ENCODE peak calls at places on chromosome 12, in nine cellular contexts. One of them, this sample, is unnamed.

GRCh38 chr12:94047781-94048567 is 100.4 kb upstream of the PLXNC1 start:
- DNase-seq in GDM1: no peak
- DNase-seq in kidney: no peak
- DNase-seq in fibroblast of lung: no peak
- DNase-seq in iris pigment epithelial cell: no peak
- DNase-seq in AG09319: no peak
- DNase-seq in retina: no peak
- DNase-seq in stimulated activated CD4-positive, alpha-beta T cell treated with anti-CD3 and anti-CD28 coated beads, Interleukin-1b, Interleukin-23, amount 100 ng/mL, for 1 hour: no peak
- DNase-seq in GM23248: no peak
- DNase-seq in this sample: no peak

GRCh38 chr12:69065804-69066203 is 132.8 kb upstream of the CPM start:
- DNase-seq in GDM1: no peak
- DNase-seq in kidney: no peak
- DNase-seq in fibroblast of lung: peak; percentile 72
- DNase-seq in iris pigment epithelial cell: no peak
- DNase-seq in AG09319: no peak
- DNase-seq in retina: no peak
- DNase-seq in stimulated activated CD4-positive, alpha-beta T cell treated with anti-CD3 and anti-CD28 coated beads, Interleukin-1b, Interleukin-23, amount 100 ng/mL, for 1 hour: no peak
- DNase-seq in GM23248: no peak
- DNase-seq in this sample: no peak

GRCh38 chr12:51323966-51324895 is at the start of gene BIN2:
- DNase-seq in GDM1: peak; percentile 89
- DNase-seq in kidney: peak; percentile 85
- DNase-seq in fibroblast of lung: no peak
- DNase-seq in iris pigment epithelial cell: no peak
- DNase-seq in AG09319: no peak
- DNase-seq in retina: no peak
- DNase-seq in stimulated activated CD4-positive, alpha-beta T cell treated with anti-CD3 and anti-CD28 coated beads, Interleukin-1b, Interleukin-23, amount 100 ng/mL, for 1 hour: peak; percentile 28
- DNase-seq in GM23248: no peak
- DNase-seq in this sample: no peak

GRCh38 chr12:106345739-106346138 is 11.8 kb upstream of the POLR3B start:
- DNase-seq in GDM1: no peak
- DNase-seq in kidney: no peak
- DNase-seq in fibroblast of lung: peak; percentile 73
- DNase-seq in iris pigment epithelial cell: peak; percentile 67
- DNase-seq in AG09319: no peak
- DNase-seq in retina: peak; percentile 46
- DNase-seq in stimulated activated CD4-positive, alpha-beta T cell treated with anti-CD3 and anti-CD28 coated beads, Interleukin-1b, Interleukin-23, amount 100 ng/mL, for 1 hour: no peak
- DNase-seq in GM23248: peak; percentile 41
- DNase-seq in this sample: no peak

GRCh38 chr12:41981758-41982157 is 162.9 kb downstream of the GXYLT1 start:
- DNase-seq in GDM1: no peak
- DNase-seq in kidney: no peak
- DNase-seq in fibroblast of lung: peak; percentile 54
- DNase-seq in iris pigment epithelial cell: peak; percentile 49
- DNase-seq in AG09319: no peak
- DNase-seq in retina: no peak
- DNase-seq in stimulated activated CD4-positive, alpha-beta T cell treated with anti-CD3 and anti-CD28 coated beads, Interleukin-1b, Interleukin-23, amount 100 ng/mL, for 1 hour: no peak
- DNase-seq in GM23248: peak; percentile 36
- DNase-seq in this sample: no peak

GRCh38 chr12:111758120-111758561 is 8.6 kb upstream of the ALDH2 start:
- DNase-seq in GDM1: no peak
- DNase-seq in kidney: no peak
- DNase-seq in fibroblast of lung: no peak
- DNase-seq in iris pigment epithelial cell: no peak
- DNase-seq in AG09319: no peak
- DNase-seq in retina: no peak
- DNase-seq in stimulated activated CD4-positive, alpha-beta T cell treated with anti-CD3 and anti-CD28 coated beads, Interleukin-1b, Interleukin-23, amount 100 ng/mL, for 1 hour: no peak
- DNase-seq in GM23248: no peak
- DNase-seq in this sample: no peak

GRCh38 chr12:54368016-54368708 is 3.9 kb upstream of the GPR84 start:
- DNase-seq in GDM1: no peak
- DNase-seq in kidney: no peak
- DNase-seq in fibroblast of lung: no peak
- DNase-seq in iris pigment epithelial cell: no peak
- DNase-seq in AG09319: no peak
- DNase-seq in retina: no peak
- DNase-seq in stimulated activated CD4-positive, alpha-beta T cell treated with anti-CD3 and anti-CD28 coated beads, Interleukin-1b, Interleukin-23, amount 100 ng/mL, for 1 hour: no peak
- DNase-seq in GM23248: no peak
- DNase-seq in this sample: no peak

GRCh38 chr12:130947028-130947427 is 6.7 kb upstream of the ADGRD1 start:
- DNase-seq in GDM1: no peak
- DNase-seq in kidney: no peak
- DNase-seq in fibroblast of lung: no peak
- DNase-seq in iris pigment epithelial cell: no peak
- DNase-seq in AG09319: no peak
- DNase-seq in retina: no peak
- DNase-seq in stimulated activated CD4-positive, alpha-beta T cell treated with anti-CD3 and anti-CD28 coated beads, Interleukin-1b, Interleukin-23, amount 100 ng/mL, for 1 hour: no peak
- DNase-seq in GM23248: no peak
- DNase-seq in this sample: no peak

GRCh38 chr12:132556801-132557200 is 53.6 kb downstream of the LRCOL1 start:
- DNase-seq in GDM1: no peak
- DNase-seq in kidney: no peak
- DNase-seq in fibroblast of lung: no peak
- DNase-seq in iris pigment epithelial cell: no peak
- DNase-seq in AG09319: no peak
- DNase-seq in retina: no peak
- DNase-seq in stimulated activated CD4-positive, alpha-beta T cell treated with anti-CD3 and anti-CD28 coated beads, Interleukin-1b, Interleukin-23, amount 100 ng/mL, for 1 hour: no peak
- DNase-seq in GM23248: no peak
- DNase-seq in this sample: no peak

GRCh38 chr12:32671930-32672785 is 6.9 kb upstream of the DNM1L start:
- DNase-seq in GDM1: peak; percentile 21
- DNase-seq in kidney: no peak
- DNase-seq in fibroblast of lung: peak; percentile 87
- DNase-seq in iris pigment epithelial cell: peak; percentile 80
- DNase-seq in AG09319: peak; percentile 81
- DNase-seq in retina: peak; percentile 63
- DNase-seq in stimulated activated CD4-positive, alpha-beta T cell treated with anti-CD3 and anti-CD28 coated beads, Interleukin-1b, Interleukin-23, amount 100 ng/mL, for 1 hour: no peak
- DNase-seq in GM23248: peak; percentile 85
- DNase-seq in this sample: no peak

GRCh38 chr12:5912437-5913334 is 32.4 kb downstream of the ANO2 start:
- DNase-seq in GDM1: no peak
- DNase-seq in kidney: no peak
- DNase-seq in fibroblast of lung: no peak
- DNase-seq in iris pigment epithelial cell: no peak
- DNase-seq in AG09319: no peak
- DNase-seq in retina: no peak
- DNase-seq in stimulated activated CD4-positive, alpha-beta T cell treated with anti-CD3 and anti-CD28 coated beads, Interleukin-1b, Interleukin-23, amount 100 ng/mL, for 1 hour: no peak
- DNase-seq in GM23248: no peak
- DNase-seq in this sample: no peak

GRCh38 chr12:112149596-112149995 is 24.2 kb downstream of the TRAFD1 start:
- DNase-seq in GDM1: no peak
- DNase-seq in kidney: peak; percentile 86
- DNase-seq in fibroblast of lung: no peak
- DNase-seq in iris pigment epithelial cell: no peak
- DNase-seq in AG09319: no peak
- DNase-seq in retina: no peak
- DNase-seq in stimulated activated CD4-positive, alpha-beta T cell treated with anti-CD3 and anti-CD28 coated beads, Interleukin-1b, Interleukin-23, amount 100 ng/mL, for 1 hour: no peak
- DNase-seq in GM23248: no peak
- DNase-seq in this sample: peak; percentile 38

GRCh38 chr12:42469355-42470006 is 120.1 kb downstream of the PRICKLE1 start:
- DNase-seq in GDM1: no peak
- DNase-seq in kidney: no peak
- DNase-seq in fibroblast of lung: no peak
- DNase-seq in iris pigment epithelial cell: no peak
- DNase-seq in AG09319: no peak
- DNase-seq in retina: no peak
- DNase-seq in stimulated activated CD4-positive, alpha-beta T cell treated with anti-CD3 and anti-CD28 coated beads, Interleukin-1b, Interleukin-23, amount 100 ng/mL, for 1 hour: no peak
- DNase-seq in GM23248: no peak
- DNase-seq in this sample: no peak

GRCh38 chr12:54592316-54592715 is 3.9 kb upstream of the PPP1R1A start:
- DNase-seq in GDM1: no peak
- DNase-seq in kidney: peak; percentile 79
- DNase-seq in fibroblast of lung: peak; percentile 25
- DNase-seq in iris pigment epithelial cell: peak; percentile 21
- DNase-seq in AG09319: no peak
- DNase-seq in retina: no peak
- DNase-seq in stimulated activated CD4-positive, alpha-beta T cell treated with anti-CD3 and anti-CD28 coated beads, Interleukin-1b, Interleukin-23, amount 100 ng/mL, for 1 hour: no peak
- DNase-seq in GM23248: peak; percentile 53
- DNase-seq in this sample: no peak

GRCh38 chr12:125208942-125209341 is 143.7 kb downstream of the AACS start:
- DNase-seq in GDM1: no peak
- DNase-seq in kidney: no peak
- DNase-seq in fibroblast of lung: no peak
- DNase-seq in iris pigment epithelial cell: no peak
- DNase-seq in AG09319: no peak
- DNase-seq in retina: no peak
- DNase-seq in stimulated activated CD4-positive, alpha-beta T cell treated with anti-CD3 and anti-CD28 coated beads, Interleukin-1b, Interleukin-23, amount 100 ng/mL, for 1 hour: no peak
- DNase-seq in GM23248: no peak
- DNase-seq in this sample: no peak

GRCh38 chr12:104802198-104802597 is 155.9 kb downstream of the SLC41A2 start:
- DNase-seq in GDM1: no peak
- DNase-seq in kidney: no peak
- DNase-seq in fibroblast of lung: no peak
- DNase-seq in iris pigment epithelial cell: peak; percentile 22
- DNase-seq in AG09319: no peak
- DNase-seq in retina: no peak
- DNase-seq in stimulated activated CD4-positive, alpha-beta T cell treated with anti-CD3 and anti-CD28 coated beads, Interleukin-1b, Interleukin-23, amount 100 ng/mL, for 1 hour: no peak
- DNase-seq in GM23248: peak; percentile 14
- DNase-seq in this sample: no peak

GRCh38 chr12:51225800-51226199 is 7.9 kb upstream of the POU6F1 start:
- DNase-seq in GDM1: no peak
- DNase-seq in kidney: no peak
- DNase-seq in fibroblast of lung: no peak
- DNase-seq in iris pigment epithelial cell: no peak
- DNase-seq in AG09319: no peak
- DNase-seq in retina: no peak
- DNase-seq in stimulated activated CD4-positive, alpha-beta T cell treated with anti-CD3 and anti-CD28 coated beads, Interleukin-1b, Interleukin-23, amount 100 ng/mL, for 1 hour: no peak
- DNase-seq in GM23248: no peak
- DNase-seq in this sample: no peak

GRCh38 chr12:52380271-52380694 is 5.2 kb downstream of the KRT84 start:
- DNase-seq in GDM1: peak; percentile 8
- DNase-seq in kidney: no peak
- DNase-seq in fibroblast of lung: peak; percentile 8
- DNase-seq in iris pigment epithelial cell: peak; percentile 42
- DNase-seq in AG09319: no peak
- DNase-seq in retina: peak; percentile 42
- DNase-seq in stimulated activated CD4-positive, alpha-beta T cell treated with anti-CD3 and anti-CD28 coated beads, Interleukin-1b, Interleukin-23, amount 100 ng/mL, for 1 hour: no peak
- DNase-seq in GM23248: peak; percentile 57
- DNase-seq in this sample: no peak

GRCh38 chr12:59736786-59737185 is 141.0 kb downstream of the SLC16A7 start:
- DNase-seq in GDM1: no peak
- DNase-seq in kidney: no peak
- DNase-seq in fibroblast of lung: peak; percentile 91
- DNase-seq in iris pigment epithelial cell: peak; percentile 91
- DNase-seq in AG09319: peak; percentile 81
- DNase-seq in retina: no peak
- DNase-seq in stimulated activated CD4-positive, alpha-beta T cell treated with anti-CD3 and anti-CD28 coated beads, Interleukin-1b, Interleukin-23, amount 100 ng/mL, for 1 hour: no peak
- DNase-seq in GM23248: peak; percentile 90
- DNase-seq in this sample: no peak

GRCh38 chr12:569803-570236 is 93.4 kb downstream of the NINJ2 start:
- DNase-seq in GDM1: peak; percentile 72
- DNase-seq in kidney: peak; percentile 95
- DNase-seq in fibroblast of lung: peak; percentile 84
- DNase-seq in iris pigment epithelial cell: peak; percentile 79
- DNase-seq in AG09319: peak; percentile 62
- DNase-seq in retina: peak; percentile 93
- DNase-seq in stimulated activated CD4-positive, alpha-beta T cell treated with anti-CD3 and anti-CD28 coated beads, Interleukin-1b, Interleukin-23, amount 100 ng/mL, for 1 hour: peak; percentile 70
- DNase-seq in GM23248: peak; percentile 95
- DNase-seq in this sample: no peak

GRCh38 chr12:22248079-22248478 is 86.4 kb downstream of the ST8SIA1 start:
- DNase-seq in GDM1: no peak
- DNase-seq in kidney: no peak
- DNase-seq in fibroblast of lung: peak; percentile 41
- DNase-seq in iris pigment epithelial cell: no peak
- DNase-seq in AG09319: no peak
- DNase-seq in retina: no peak
- DNase-seq in stimulated activated CD4-positive, alpha-beta T cell treated with anti-CD3 and anti-CD28 coated beads, Interleukin-1b, Interleukin-23, amount 100 ng/mL, for 1 hour: no peak
- DNase-seq in GM23248: no peak
- DNase-seq in this sample: no peak

This sample was measured in chondrocyte.